ENCODE peak calls at places on chromosome 19, in six cellular contexts. Y is GM12892, E is transverse colon, A is HCT116, D is heart left ventricle, H is erythroblast. K is an unnamed sample.

GRCh38 chr19:46351241-46352041 is 4.6 kb downstream of the PPP5C start:
- DNase-seq in E (peak; percentile 54), H (no peak), D (peak; percentile 67), Y (no peak), A (no peak), K (peak; percentile 11)

GRCh38 chr19:38224014-38224862 is at the start of gene DPF1:
- DNase-seq in D (peak; percentile 60), A (peak; percentile 54), E (peak; percentile 24), H (peak; percentile 57), Y (peak; percentile 93), K (peak; percentile 100)

GRCh38 chr19:23273594-23274412 is 23.6 kb upstream of the ZNF724 start:
- DNase-seq in A (peak; percentile 60), E (peak; percentile 96), H (peak; percentile 84), D (peak; percentile 92), Y (peak; percentile 82), K (peak; percentile 67)

GRCh38 chr19:51084505-51084904 is 1.8 kb upstream of the KLK14 start:
- DNase-seq in H (no peak), Y (no peak), E (no peak), A (no peak), D (no peak), K (no peak)

GRCh38 chr19:8612807-8613171 is 2.3 kb upstream of the ADAMTS10 start:
- DNase-seq in E (no peak), D (no peak), H (no peak), A (no peak), Y (no peak), K (no peak)

GRCh38 chr19:14434543-14435319 is 1.6 kb downstream of the PKN1 start:
- DNase-seq in A (no peak), E (peak; percentile 59), H (peak; percentile 51), Y (no peak), D (peak; percentile 85), K (peak; percentile 79)

GRCh38 chr19:30344446-30345425 is 27.4 kb upstream of the ZNF536 start:
- DNase-seq in D (no peak), Y (no peak), H (no peak), E (no peak), A (peak; percentile 12), K (no peak)

GRCh38 chr19:27858981-27859581 is 1353.9 kb downstream of the UQCRFS1 start:
- DNase-seq in E (no peak), A (no peak), H (no peak), D (no peak), Y (no peak), K (no peak)

GRCh38 chr19:9308091-9308490 is 1.5 kb downstream of the ZNF699 start:
- DNase-seq in H (no peak), Y (no peak), A (no peak), D (no peak), E (no peak), K (no peak)

DNA sequence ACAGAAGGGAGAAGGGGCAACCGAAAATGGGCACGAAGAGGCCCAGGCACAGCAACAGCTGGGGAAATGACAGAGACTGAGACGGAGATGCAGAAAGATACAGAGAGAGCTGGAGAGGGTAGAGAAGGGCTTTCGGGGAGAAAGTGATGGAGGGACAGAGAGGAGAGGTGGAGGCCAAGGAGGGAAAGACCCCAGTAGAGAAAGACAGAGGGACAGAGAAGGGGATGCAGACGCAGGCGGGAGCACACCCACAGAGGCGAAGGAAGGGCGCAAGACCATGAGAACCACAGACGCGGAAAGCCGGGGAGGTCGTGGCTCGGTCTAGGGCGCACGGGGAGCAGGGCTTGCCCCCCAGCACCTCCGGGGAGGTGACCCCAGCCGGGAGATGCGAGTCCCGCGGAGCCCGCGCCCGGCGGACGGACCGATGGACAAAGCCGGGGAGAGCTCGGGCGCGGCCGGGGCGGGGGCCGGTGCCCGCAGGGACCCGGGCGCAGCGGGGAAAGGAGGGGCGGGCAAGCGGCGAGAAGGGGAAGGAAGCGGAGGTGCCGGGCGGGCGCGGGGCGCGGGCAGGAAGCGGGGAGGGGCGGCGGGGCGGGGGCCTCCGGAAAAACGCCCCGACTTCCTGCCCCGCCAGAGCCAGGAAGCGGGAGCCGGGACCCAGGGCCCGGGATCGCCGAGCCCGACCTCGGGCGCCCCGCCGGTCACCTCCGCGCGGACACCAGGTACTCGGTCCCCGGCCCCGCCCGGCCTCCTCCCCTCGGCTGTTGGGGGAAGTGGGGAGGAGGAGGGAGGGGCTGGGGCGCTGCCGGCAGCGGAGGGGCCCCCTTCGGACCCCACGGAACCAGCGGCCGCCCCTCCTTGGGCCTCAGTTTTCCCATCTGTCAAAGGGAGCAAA is at the start of gene ARHGEF1:
- DNase-seq in H (no peak), A (no peak), Y (peak; percentile 68), D (peak; percentile 78), E (peak; percentile 75), K (peak; percentile 65)
- TF ChIP-seq POLR2A in H (no peak), A (no peak), Y (peak; percentile 64), D (peak; percentile 62), E (peak; percentile 54), K (no peak)

GRCh38 chr19:621819-622218 is 11.5 kb downstream of the POLRMT start:
- DNase-seq in D (no peak), Y (no peak), A (no peak), H (no peak), E (no peak), K (no peak)

GRCh38 chr19:618674-619285 is 14.6 kb downstream of the POLRMT start:
- DNase-seq in A (no peak), E (no peak), Y (no peak), H (no peak), D (no peak), K (no peak)

GRCh38 chr19:619286-620002 is 13.9 kb downstream of the POLRMT start:
- DNase-seq in D (no peak), E (no peak), Y (no peak), A (no peak), H (no peak), K (no peak)

GRCh38 chr19:618247-618619 is 15.1 kb downstream of the POLRMT start:
- DNase-seq in E (no peak), Y (no peak), H (no peak), A (no peak), D (no peak), K (no peak)

DNA sequence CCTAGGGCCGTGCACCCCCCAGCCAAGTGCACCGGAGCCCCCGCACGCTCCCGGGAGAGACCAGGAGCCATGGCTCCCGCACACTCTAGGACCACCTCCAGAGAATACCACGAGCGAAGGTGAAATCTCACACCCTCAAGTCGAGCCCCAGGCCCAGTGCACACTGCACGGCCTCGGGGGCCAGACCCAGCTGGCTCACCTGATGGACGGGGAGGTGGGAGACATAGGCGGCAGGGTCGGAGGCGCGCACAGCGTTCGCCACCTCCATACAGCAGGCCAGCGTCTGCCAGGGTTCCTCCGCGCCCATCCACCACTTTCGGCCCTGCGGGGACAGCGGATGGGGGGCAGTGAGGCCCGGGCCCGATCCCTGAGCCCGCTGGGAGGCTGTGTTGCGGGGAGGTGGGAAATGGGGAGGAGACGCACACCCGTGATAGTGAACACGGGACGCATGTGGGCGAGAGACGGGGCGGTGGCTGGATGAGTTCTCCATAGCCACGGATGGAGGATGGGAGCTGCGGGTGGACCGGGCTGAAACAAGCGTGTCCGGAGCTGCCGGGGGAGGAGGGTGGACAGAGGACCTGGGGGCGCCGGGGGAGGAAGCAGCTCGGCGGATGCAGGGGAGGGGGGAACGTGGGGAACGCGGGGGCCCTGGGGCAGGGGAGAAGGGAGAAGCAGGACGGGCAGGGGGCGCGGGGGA is 13.0 kb downstream of the POLRMT start:
- DNase-seq in Y (no peak), E (no peak), H (no peak), D (no peak), A (no peak), K (no peak)
- TF ChIP-seq POLR2A in Y (no peak), E (no peak), H (no peak), D (no peak), A (no peak), K (no peak)

GRCh38 chr19:58476498-58477015 is 405 bp downstream of the ZNF446 start:
- DNase-seq in D (peak; percentile 64), E (no peak), H (no peak), Y (no peak), A (no peak), K (no peak)
- TF ChIP-seq POLR2A in D (no peak), E (no peak), H (no peak), Y (no peak), A (peak; percentile 7), K (no peak)

DNA sequence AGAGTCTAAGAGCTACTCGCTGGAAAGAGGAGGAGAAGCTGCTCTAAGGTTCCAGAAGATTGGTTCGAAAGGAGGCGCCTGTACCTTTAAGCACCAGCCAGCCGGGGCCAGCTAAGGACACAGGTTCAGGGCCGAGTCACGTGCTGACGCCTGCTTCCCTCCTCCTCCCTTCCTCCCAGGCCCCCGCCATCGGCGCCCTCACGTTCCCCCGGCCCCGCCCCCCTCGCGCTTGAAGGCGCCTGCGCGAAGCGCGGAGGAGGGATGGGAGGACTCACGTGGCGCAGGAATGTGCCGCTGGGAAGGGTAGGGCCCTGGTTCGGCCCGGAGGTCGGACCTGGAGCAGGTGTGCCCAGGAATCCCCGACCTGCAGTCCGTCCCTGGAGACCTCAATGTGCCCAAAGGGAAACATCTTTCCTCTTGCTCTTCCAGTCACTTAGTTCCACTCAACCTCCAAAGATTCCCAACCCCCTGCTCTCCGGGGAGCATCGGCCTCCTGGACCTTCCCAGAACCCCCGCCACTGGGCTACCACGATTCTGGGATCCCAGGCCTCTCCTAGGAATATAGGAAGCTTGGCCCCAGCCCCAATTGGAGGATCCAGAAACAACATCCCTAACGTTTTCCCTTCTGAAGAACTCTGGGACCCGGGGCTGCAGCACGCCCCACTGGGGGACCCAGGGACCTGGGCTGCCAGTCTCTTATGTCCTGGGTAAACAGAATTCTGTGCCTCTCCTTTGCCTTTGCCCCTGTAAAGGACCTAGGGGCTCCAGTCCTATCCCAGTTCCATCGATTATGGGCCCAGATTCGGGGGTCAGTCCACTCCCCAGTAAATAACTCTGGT is 2.5 kb downstream of the DBP start:
- DNase-seq in A (peak; percentile 94), Y (peak; percentile 83), E (peak; percentile 98), H (peak; percentile 98), D (peak; percentile 97), K (peak; percentile 79)
- TF ChIP-seq POLR2A in A (peak; percentile 69), Y (peak; percentile 67), E (peak; percentile 72), H (peak; percentile 50), D (peak; percentile 39), K (no peak)

GRCh38 chr19:11113140-11113708 is 24.0 kb downstream of the LDLR start:
- DNase-seq in A (no peak), E (no peak), D (no peak), H (no peak), Y (no peak), K (no peak)
- TF ChIP-seq POLR2A in A (no peak), E (no peak), D (no peak), H (no peak), Y (no peak), K (no peak)

K was measured in H54.